ENCODE peak calls at places on chromosome X, in eight cellular contexts. U is HepG2, V is stomach, L is left lung, E is adrenal gland, I is K562, S is tibial artery, K is tibial nerve. M is an unnamed sample.
A peak's percentile ranks its signal among the peaks of the same experiment; 100 is the strongest.

GRCh38 chrX:45479196-45479834 is 278.6 kb upstream of the DIPK2B start:
- DNase-seq in U (no peak), V (no peak), L (no peak), E (no peak), I (no peak), S (no peak), K (no peak), M (no peak)

GRCh38 chrX:118348186-118348810 is 2.4 kb downstream of the WDR44 start:
- DNase-seq in U (no peak), V (no peak), L (no peak), E (no peak), I (no peak), S (no peak), K (no peak), M (no peak)

GRCh38 chrX:8743126-8743732 is 11.3 kb upstream of the ANOS1 start:
- DNase-seq in U (peak; percentile 17), V (peak; percentile 80), L (peak; percentile 50), E (peak; percentile 63), I (peak; percentile 59), S (no peak), K (peak; percentile 16), M (peak; percentile 65)

GRCh38 chrX:46978341-46979291 is 66.4 kb downstream of the JADE3 start:
- DNase-seq in U (peak; percentile 64), V (peak; percentile 80), L (peak; percentile 71), E (peak; percentile 72), I (peak; percentile 79), S (peak; percentile 70), K (peak; percentile 21), M (peak; percentile 76)

GRCh38 chrX:110509778-110510510 is 151.3 kb downstream of the RTL9 start:
- DNase-seq in U (no peak), V (no peak), L (no peak), E (no peak), I (no peak), S (no peak), K (no peak), M (peak; percentile 0)

GRCh38 chrX:12352922-12353321 is 214.6 kb downstream of the FRMPD4 start:
- DNase-seq in U (no peak), V (no peak), L (no peak), E (no peak), I (no peak), S (no peak), K (no peak), M (no peak)

GRCh38 chrX:142095816-142096215 is 109.3 kb downstream of the MAGEC2 start:
- DNase-seq in U (no peak), V (no peak), L (no peak), E (no peak), I (no peak), S (no peak), K (no peak), M (no peak)

GRCh38 chrX:46574337-46574940 is 874 bp downstream of the CHST7 start:
- DNase-seq in U (peak; percentile 12), V (no peak), L (no peak), E (no peak), I (no peak), S (no peak), K (no peak), M (no peak)

GRCh38 chrX:24553016-24553415 is 87.9 kb downstream of the PDK3 start:
- DNase-seq in U (no peak), V (no peak), L (no peak), E (no peak), I (no peak), S (no peak), K (no peak), M (no peak)

GRCh38 chrX:63349307-63349706 is 1.8 kb downstream of the SPIN4 start:
- DNase-seq in U (no peak), V (no peak), L (no peak), E (no peak), I (peak; percentile 42), S (no peak), K (no peak), M (no peak)

GRCh38 chrX:49204709-49205108 is 4.7 kb upstream of the SYP start:
- DNase-seq in U (no peak), V (no peak), L (no peak), E (no peak), I (no peak), S (no peak), K (no peak), M (no peak)

GRCh38 chrX:67610282-67610681 is 66.5 kb downstream of the AR start:
- DNase-seq in U (no peak), V (no peak), L (no peak), E (no peak), I (no peak), S (no peak), K (no peak), M (no peak)

GRCh38 chrX:15475021-15475420 is 18.1 kb downstream of the PIR start:
- DNase-seq in U (no peak), V (no peak), L (no peak), E (no peak), I (no peak), S (no peak), K (no peak), M (no peak)

GRCh38 chrX:2697741-2698294 is 6.7 kb downstream of the CD99 start:
- DNase-seq in U (no peak), V (no peak), L (no peak), E (no peak), I (no peak), S (no peak), K (no peak), M (no peak)

GRCh38 chrX:55716937-55717336 is 612 bp upstream of the RRAGB start:
- DNase-seq in U (no peak), V (no peak), L (no peak), E (no peak), I (no peak), S (no peak), K (no peak), M (no peak)

GRCh38 chrX:47218920-47219815 is 687 bp downstream of the CDK16 start:
- DNase-seq in U (no peak), V (no peak), L (peak; percentile 48), E (peak; percentile 35), I (peak; percentile 70), S (peak; percentile 73), K (no peak), M (peak; percentile 50)

GRCh38 chrX:151488677-151489076 is 74.8 kb upstream of the PASD1 start:
- DNase-seq in U (peak; percentile 3), V (no peak), L (no peak), E (peak; percentile 29), I (peak; percentile 28), S (no peak), K (no peak), M (no peak)

GRCh38 chrX:22194207-22194606 is 78.5 kb upstream of the CBLL2 start:
- DNase-seq in U (no peak), V (no peak), L (no peak), E (no peak), I (no peak), S (no peak), K (no peak), M (no peak)

GRCh38 chrX:65407157-65407626 is 127.4 kb downstream of the LAS1L start:
- DNase-seq in U (no peak), V (no peak), L (no peak), E (no peak), I (no peak), S (no peak), K (no peak), M (peak; percentile 6)
- H3K4me3 ChIP-seq in U (no peak overlapping the region), V (peak overlapping the region; percentile 31), L (peak overlapping the region; percentile 16), E (no peak overlapping the region), I (no peak overlapping the region), S (peak overlapping the region; percentile 30), K (peak overlapping the region; percentile 43), M (peak overlapping the region; percentile 37)

GRCh38 chrX:42752730-42753129 is 25.2 kb downstream of the PPP1R2C start:
- DNase-seq in U (no peak), V (peak; percentile 32), L (no peak), E (no peak), I (no peak), S (no peak), K (no peak), M (no peak)

GRCh38 chrX:42751573-42751972 is 26.4 kb downstream of the PPP1R2C start:
- DNase-seq in U (no peak), V (no peak), L (no peak), E (no peak), I (no peak), S (no peak), K (no peak), M (no peak)

GRCh38 chrX:42754129-42754528 is 23.8 kb downstream of the PPP1R2C start:
- DNase-seq in U (no peak), V (no peak), L (no peak), E (no peak), I (no peak), S (no peak), K (no peak), M (peak; percentile 3)

GRCh38 chrX:42755820-42756219 is 22.1 kb downstream of the PPP1R2C start:
- DNase-seq in U (no peak), V (no peak), L (no peak), E (peak; percentile 56), I (no peak), S (peak; percentile 77), K (peak; percentile 21), M (no peak)

DNA sequence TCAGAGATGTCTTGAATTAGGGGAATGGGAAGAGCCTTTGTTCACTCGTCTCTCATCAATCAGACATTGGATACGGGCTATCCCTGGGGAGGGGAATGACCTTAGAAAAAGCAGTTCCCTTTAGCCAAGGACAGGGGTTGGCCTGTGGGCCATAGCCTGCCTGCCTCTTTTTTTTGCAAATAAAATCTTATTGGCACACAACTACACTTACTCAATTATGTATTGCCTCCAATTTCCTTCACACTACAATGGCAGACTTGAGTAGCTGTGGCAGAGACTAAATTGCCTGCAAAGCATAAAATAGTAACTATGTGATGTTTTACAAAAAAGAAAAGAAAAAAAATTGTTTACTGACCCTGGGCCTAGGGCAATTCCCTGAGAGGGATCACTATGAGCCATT is 23.4 kb downstream of the PPP1R2C start:
- DNase-seq in U (no peak), V (no peak), L (no peak), E (no peak), I (no peak), S (no peak), K (no peak), M (no peak)
- H3K4me1 ChIP-seq in U (no peaks in the 10 kb centered on the region), V (no peaks in the 10 kb centered on the region), L (no peaks in the 10 kb centered on the region), E (peaks cover 5% of the 10 kb centered on the region), I (no peaks in the 10 kb centered on the region), S (peaks cover 3% of the 10 kb centered on the region), K (no peaks in the 10 kb centered on the region), M (peaks cover 42% of the 10 kb centered on the region)

GRCh38 chrX:76538860-76539259 is 111.3 kb downstream of the MAGEE1 start:
- DNase-seq in U (no peak), V (no peak), L (no peak), E (no peak), I (no peak), S (no peak), K (no peak), M (no peak)
- TF ChIP-seq CTCF in U (no peak), V (no peak), L (no peak), E (no peak), I (no peak), S (no peak), K (no peak), M (no peak)

DNA sequence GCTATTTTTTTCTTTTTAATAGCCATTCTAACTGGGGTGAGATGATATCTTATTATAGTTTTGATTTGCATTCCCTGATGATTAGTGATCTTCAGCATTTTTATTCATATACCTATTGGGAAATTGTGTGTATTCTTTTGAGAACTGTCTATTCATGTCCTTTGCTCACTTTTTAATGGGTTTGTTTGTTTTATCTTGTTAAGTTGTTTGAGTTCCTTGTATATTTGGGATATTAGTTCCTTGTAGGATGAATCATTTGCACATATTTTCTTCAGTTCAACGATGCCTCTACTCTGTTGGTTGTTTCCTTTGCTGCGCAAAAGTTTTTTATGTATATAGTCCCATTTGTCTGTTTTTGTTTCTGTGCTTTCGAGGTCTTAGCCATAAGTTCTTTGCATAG is 43.1 kb upstream of the DRP2 start:
- DNase-seq in U (no peak), V (no peak), L (no peak), E (no peak), I (no peak), S (no peak), K (no peak), M (no peak)
- H3K4me3 ChIP-seq in U (no peak overlapping the region), V (no peak overlapping the region), L (no peak overlapping the region), E (no peak overlapping the region), I (no peak overlapping the region), S (no peak overlapping the region), K (no peak overlapping the region), M (no peak overlapping the region)